ENCODE peak calls at places on chromosome 10, in eight cellular contexts. E is A549, I is HCT116, C is SK-N-SH, R is K562, K is HL-60, D is HepG2, T is GM23338. V is an unnamed sample.

GRCh38 chr10:75247797-75248196 is 12.0 kb upstream of the COMTD1 start:
- DNase-seq in E (no peak), I (no peak), C (no peak), R (no peak), K (no peak), D (no peak), T (no peak), V (no peak)

GRCh38 chr10:88178758-88179157 is 315.3 kb downstream of the PTEN start:
- DNase-seq in E (no peak), I (no peak), C (no peak), R (no peak), K (no peak), D (peak; percentile 5), T (no peak), V (no peak)

GRCh38 chr10:5538892-5539651 is 14.3 kb downstream of the CALML3 start:
- DNase-seq in E (no peak), I (no peak), C (no peak), R (peak; percentile 60), K (no peak), D (no peak), T (no peak), V (no peak)

GRCh38 chr10:74437822-74438221 is 286.8 kb downstream of the ADK start:
- DNase-seq in E (peak; percentile 12), I (peak; percentile 8), C (no peak), R (no peak), K (no peak), D (peak; percentile 4), T (no peak), V (no peak)

GRCh38 chr10:74008212-74008731 is 10.4 kb downstream of the VCL start:
- DNase-seq in E (no peak), I (no peak), C (peak; percentile 24), R (no peak), K (no peak), D (no peak), T (no peak), V (no peak)

GRCh38 chr10:17651891-17652290 is 7.9 kb downstream of the STAM start:
- DNase-seq in E (no peak), I (no peak), C (no peak), R (no peak), K (no peak), D (no peak), T (no peak), V (no peak)

GRCh38 chr10:103745264-103746247 is 109.8 kb downstream of the SH3PXD2A start:
- DNase-seq in E (no peak), I (peak; percentile 76), C (no peak), R (no peak), K (peak; percentile 58), D (no peak), T (peak; percentile 46), V (no peak)

GRCh38 chr10:11793762-11794479 is 29.2 kb upstream of the PROSER2 start:
- DNase-seq in E (peak; percentile 95), I (peak; percentile 86), C (no peak), R (no peak), K (no peak), D (peak; percentile 87), T (peak; percentile 61), V (no peak)

GRCh38 chr10:103512166-103512565 is 18.7 kb downstream of the NEURL1 start:
- DNase-seq in E (no peak), I (no peak), C (peak; percentile 2), R (no peak), K (no peak), D (no peak), T (no peak), V (no peak)

GRCh38 chr10:104559935-104560334 is 81.2 kb upstream of the SORCS3 start:
- DNase-seq in E (no peak), I (no peak), C (no peak), R (no peak), K (no peak), D (no peak), T (no peak), V (no peak)

GRCh38 chr10:74641659-74642058 is 184.7 kb upstream of the KAT6B start:
- DNase-seq in E (no peak), I (no peak), C (no peak), R (peak; percentile 45), K (no peak), D (no peak), T (no peak), V (no peak)

GRCh38 chr10:49761789-49762565 is at the start of gene OGDHL:
- DNase-seq in E (no peak), I (peak; percentile 26), C (peak; percentile 97), R (peak; percentile 91), K (peak; percentile 64), D (peak; percentile 28), T (peak; percentile 88), V (no peak)

GRCh38 chr10:79382491-79382941 is 35.2 kb downstream of the PPIF start:
- DNase-seq in E (no peak), I (no peak), C (no peak), R (no peak), K (no peak), D (no peak), T (no peak), V (no peak)

GRCh38 chr10:104033401-104033930 is 52.2 kb downstream of the COL17A1 start:
- DNase-seq in E (no peak), I (no peak), C (no peak), R (no peak), K (peak; percentile 55), D (no peak), T (no peak), V (no peak)

GRCh38 chr10:14560274-14560673 is 214.4 kb downstream of the FAM107B start:
- DNase-seq in E (peak; percentile 48), I (peak; percentile 28), C (no peak), R (no peak), K (peak; percentile 56), D (no peak), T (peak; percentile 59), V (no peak)

GRCh38 chr10:73887038-73888015 is 13.0 kb upstream of the CAMK2G start:
- DNase-seq in E (peak; percentile 62), I (peak; percentile 88), C (peak; percentile 59), R (no peak), K (no peak), D (no peak), T (no peak), V (no peak)

GRCh38 chr10:24947304-24948097 is 4.9 kb downstream of the PRTFDC1 start:
- DNase-seq in E (no peak), I (no peak), C (no peak), R (no peak), K (no peak), D (no peak), T (no peak), V (no peak)

GRCh38 chr10:110372656-110373055 is 67.9 kb upstream of the SMNDC1 start:
- DNase-seq in E (peak; percentile 62), I (peak; percentile 43), C (no peak), R (no peak), K (no peak), D (no peak), T (no peak), V (no peak)

GRCh38 chr10:123160311-123160980 is 6.2 kb downstream of the BUB3 start:
- DNase-seq in E (no peak), I (no peak), C (no peak), R (no peak), K (no peak), D (no peak), T (no peak), V (no peak)

GRCh38 chr10:101358706-101359300 is 4.8 kb downstream of the BTRC start:
- DNase-seq in E (no peak), I (no peak), C (no peak), R (no peak), K (no peak), D (no peak), T (no peak), V (no peak)

GRCh38 chr10:34139559-34139958 is 675.5 kb downstream of the PARD3 start:
- DNase-seq in E (no peak), I (no peak), C (no peak), R (no peak), K (no peak), D (no peak), T (no peak), V (no peak)

GRCh38 chr10:29559996-29560395 is 74.8 kb downstream of the SVIL start:
- DNase-seq in E (no peak), I (no peak), C (no peak), R (no peak), K (no peak), D (no peak), T (no peak), V (no peak)
- H3K27ac ChIP-seq in E (no peak overlapping the region), I (no peak overlapping the region), C (no peak overlapping the region), R (no peak overlapping the region), K (no peak overlapping the region), D (no peak overlapping the region), T (no peak overlapping the region), V (no peak overlapping the region)

GRCh38 chr10:98295401-98295811 is 27.4 kb upstream of the LOXL4 start:
- DNase-seq in E (no peak), I (no peak), C (no peak), R (no peak), K (no peak), D (no peak), T (no peak), V (no peak)
- TF ChIP-seq REST in E (no peak), I (no peak), C (no peak), R (no peak), K (no peak), D (no peak), T (no peak), V (no peak)

DNA sequence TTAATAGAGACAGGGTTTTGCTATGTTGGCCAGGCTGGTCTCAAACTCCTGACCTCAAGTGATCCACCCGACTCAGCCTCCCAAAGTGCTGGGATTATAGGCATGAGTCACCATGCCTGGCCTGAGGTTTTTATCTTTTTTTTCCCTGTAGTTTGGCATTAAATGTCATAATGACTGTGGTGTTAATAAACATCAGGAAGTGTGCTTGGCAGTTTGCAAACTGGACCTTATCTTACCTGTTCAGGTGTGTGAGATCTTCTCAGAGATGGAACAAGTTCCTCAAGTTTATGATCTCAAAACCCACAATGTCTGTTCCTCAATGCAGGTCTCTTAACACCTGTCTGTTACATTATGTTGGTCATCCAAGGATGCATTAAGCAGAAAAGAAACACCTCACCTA is 80.0 kb downstream of the ARID5B start:
- DNase-seq in E (no peak), I (no peak), C (no peak), R (peak; percentile 29), K (no peak), D (no peak), T (no peak), V (no peak)
- H3K27ac ChIP-seq in E (no peak overlapping the region), I (no peak overlapping the region), C (no peak overlapping the region), R (no peak overlapping the region), K (no peak overlapping the region), D (no peak overlapping the region), T (no peak overlapping the region), V (no peak overlapping the region)

GRCh38 chr10:71126432-71126831 is 85.9 kb upstream of the UNC5B start:
- DNase-seq in E (no peak), I (no peak), C (no peak), R (no peak), K (no peak), D (no peak), T (no peak), V (no peak)

GRCh38 chr10:71125749-71126107 is 86.6 kb upstream of the UNC5B start:
- DNase-seq in E (no peak), I (no peak), C (no peak), R (no peak), K (no peak), D (no peak), T (no peak), V (no peak)

GRCh38 chr10:71128311-71129010 is 83.9 kb upstream of the UNC5B start:
- DNase-seq in E (no peak), I (no peak), C (no peak), R (no peak), K (no peak), D (no peak), T (no peak), V (no peak)

GRCh38 chr10:71127019-71127534 is 85.3 kb upstream of the UNC5B start:
- DNase-seq in E (no peak), I (no peak), C (no peak), R (no peak), K (no peak), D (no peak), T (no peak), V (no peak)

GRCh38 chr10:71127773-71128172 is 84.6 kb upstream of the UNC5B start:
- DNase-seq in E (no peak), I (no peak), C (no peak), R (no peak), K (no peak), D (no peak), T (no peak), V (no peak)
- TF ChIP-seq REST in E (no peak), I (no peak), C (no peak), R (no peak), K (no peak), D (no peak), T (no peak), V (no peak)